ENCODE peak calls at places on chromosomes 12 and 14, in eight cellular contexts. R is substantia nigra; F is DMS153; W is HT1080; B is choroid plexus epithelial cell; J is activated CD4-positive, CD25-positive, alpha-beta regulatory T cell; E is ACHN; M is A172. S is an unnamed sample.

GRCh38 chr12:1080520-1081223 is 89.6 kb downstream of the ERC1 start:
- DNase-seq in R (no peak), F (no peak), W (no peak), B (no peak), J (no peak), E (no peak), M (no peak), S (no peak)

GRCh38 chr12:88377973-88378372 is 202.3 kb downstream of the KITLG start:
- DNase-seq in R (no peak), F (no peak), W (no peak), B (no peak), J (no peak), E (no peak), M (no peak), S (no peak)

GRCh38 chr14:92985521-92985920 is 62.6 kb downstream of the CHGA start:
- DNase-seq in R (no peak), F (no peak), W (no peak), B (no peak), J (no peak), E (no peak), M (no peak), S (no peak)

GRCh38 chr12:25107920-25108319 is 87.0 kb downstream of the DNAI7 start:
- DNase-seq in R (no peak), F (no peak), W (no peak), B (no peak), J (no peak), E (no peak), M (no peak), S (no peak)

GRCh38 chr14:32397871-32398640 is 69.0 kb downstream of the AKAP6 start:
- DNase-seq in R (no peak), F (no peak), W (peak), B (peak), J (no peak), E (no peak), M (peak), S (no peak)

GRCh38 chr12:132453361-132454133 is 36.4 kb upstream of the FBRSL1 start:
- DNase-seq in R (no peak), F (no peak), W (peak), B (no peak), J (no peak), E (peak), M (peak), S (no peak)

GRCh38 chr14:96799489-96800056 is 2.4 kb downstream of the VRK1 start:
- DNase-seq in R (no peak), F (no peak), W (no peak), B (no peak), J (no peak), E (no peak), M (no peak), S (no peak)

GRCh38 chr12:116922194-116922897 is 11.6 kb downstream of the FBXW8 start:
- DNase-seq in R (no peak), F (no peak), W (no peak), B (peak), J (no peak), E (no peak), M (no peak), S (no peak)

GRCh38 chr12:67772276-67773169 is 124.0 kb downstream of the DYRK2 start:
- DNase-seq in R (no peak), F (peak), W (no peak), B (peak), J (no peak), E (no peak), M (peak), S (no peak)

GRCh38 chr12:51907864-51908425 is 641 bp downstream of the ACVRL1 start:
- DNase-seq in R (no peak), F (no peak), W (no peak), B (no peak), J (no peak), E (no peak), M (no peak), S (no peak)

GRCh38 chr14:102403028-102403427 is 40.3 kb downstream of the TECPR2 start:
- DNase-seq in R (no peak), F (no peak), W (no peak), B (no peak), J (no peak), E (no peak), M (peak), S (no peak)

GRCh38 chr12:94753071-94753779 is 102.9 kb upstream of the TMCC3 start:
- DNase-seq in R (peak), F (no peak), W (no peak), B (peak), J (no peak), E (no peak), M (no peak), S (no peak)

GRCh38 chr12:13588574-13588973 is 392.0 kb downstream of the EMP1 start:
- DNase-seq in R (no peak), F (no peak), W (no peak), B (no peak), J (no peak), E (no peak), M (no peak), S (no peak)